ENCODE peak calls at places on chromosomes 5 and 9, in seven cellular contexts. H is mammary epithelial cell; Z is SK-N-SH; G is lung; O is IMR-90; P is CD4-positive, alpha-beta T cell; Y is left ventricle myocardium inferior. F is an unnamed sample. For H3K27me3, the result is how much of the 10 kb centered on the place peaks cover.

GRCh38 chr5:31186672-31187267 is 6.7 kb upstream of the CDH6 start:
- DNase-seq in G (no peak), O (peak), P (no peak), Y (no peak), Z (peak), H (peak), F (peak)

GRCh38 chr9:76878933-76879332 is 27.0 kb downstream of the PRUNE2 start:
- DNase-seq in O (no peak), Z (no peak), Y (no peak), G (no peak), P (no peak), H (no peak), F (no peak)

GRCh38 chr5:41522193-41522786 is 11.9 kb upstream of the PLCXD3 start:
- DNase-seq in H (no peak), O (no peak), Y (no peak), Z (no peak), G (no peak), P (no peak), F (no peak)

GRCh38 chr9:91771027-91771426 is 179.0 kb downstream of the ROR2 start:
- DNase-seq in H (peak), Y (no peak), Z (no peak), G (peak), O (peak), P (no peak), F (peak)

GRCh38 chr5:9670371-9670770 is 40.2 kb upstream of the TAS2R1 start:
- DNase-seq in P (no peak), H (no peak), O (no peak), G (no peak), Y (no peak), Z (no peak), F (no peak)

GRCh38 chr5:89105836-89106235 is 222.9 kb upstream of the MEF2C start:
- DNase-seq in Z (no peak), Y (no peak), P (no peak), O (no peak), H (peak), G (no peak), F (peak)

GRCh38 chr9:33614001-33614687 is 90.1 kb downstream of the ANKRD18B start:
- DNase-seq in O (no peak), G (no peak), Z (no peak), H (no peak), P (no peak), Y (no peak), F (no peak)

GRCh38 chr5:94422819-94423218 is 195.6 kb downstream of the KIAA0825 start:
- DNase-seq in Z (no peak), Y (no peak), P (no peak), G (no peak), H (peak), O (peak), F (peak)

GRCh38 chr5:68533571-68534051 is 318.1 kb downstream of the PIK3R1 start:
- DNase-seq in P (no peak), G (no peak), O (no peak), Y (no peak), H (no peak), Z (peak), F (no peak)

GRCh38 chr9:101486693-101487442 is 46.8 kb upstream of the RNF20 start:
- DNase-seq in O (peak), G (peak), P (no peak), H (peak), Z (peak), Y (peak), F (no peak)

GRCh38 chr5:54551292-54551691 is 33.7 kb downstream of the SNX18 start:
- DNase-seq in O (no peak), Y (no peak), P (no peak), H (no peak), G (no peak), Z (no peak), F (no peak)

GRCh38 chr9:112754578-112754977 is 4.0 kb downstream of the SNX30 start:
- DNase-seq in G (no peak), P (no peak), H (peak), O (peak), Y (no peak), Z (no peak), F (peak)

GRCh38 chr9:2854617-2855016 is 10.7 kb upstream of the PUM3 start:
- DNase-seq in G (no peak), P (no peak), Y (no peak), O (no peak), Z (no peak), H (no peak), F (no peak)

GRCh38 chr9:88173378-88173999 is 35.2 kb upstream of the SPATA31C2 start:
- DNase-seq in O (peak), Z (peak), H (peak), Y (peak), P (peak), G (no peak), F (peak)

GRCh38 chr9:121861501-121862180 is 210.2 kb downstream of the DAB2IP start:
- DNase-seq in H (no peak), P (no peak), G (no peak), Y (peak), Z (peak), O (no peak), F (no peak)

GRCh38 chr5:52838306-52839015 is 50.7 kb downstream of the ITGA1 start:
- DNase-seq in Z (no peak), H (no peak), Y (no peak), G (no peak), P (no peak), O (peak), F (peak)

GRCh38 chr5:133331866-133332731 is 280.2 kb downstream of the FSTL4 start:
- DNase-seq in H (no peak), Z (no peak), P (no peak), Y (no peak), G (no peak), O (no peak), F (no peak)

GRCh38 chr9:38689678-38690077 is 30.3 kb downstream of the FAM240B start:
- DNase-seq in G (no peak), P (no peak), H (no peak), O (peak), Z (peak), Y (no peak), F (no peak)

GRCh38 chr5:6311568-6312501 is 66.5 kb downstream of the MED10 start:
- DNase-seq in O (no peak), P (no peak), Z (peak), H (no peak), Y (peak), G (no peak), F (no peak)

GRCh38 chr9:123609844-123610243 is 253.8 kb downstream of the CRB2 start:
- DNase-seq in H (no peak), Z (peak), O (no peak), Y (no peak), P (no peak), G (no peak), F (no peak)

GRCh38 chr5:77454123-77454522 is 38.0 kb downstream of the WDR41 start:
- DNase-seq in O (no peak), Y (no peak), P (no peak), Z (no peak), H (no peak), G (no peak), F (no peak)

GRCh38 chr5:58151414-58151813 is 308.5 kb downstream of the PLK2 start:
- DNase-seq in H (no peak), O (no peak), Z (no peak), P (no peak), G (no peak), Y (no peak), F (no peak)

GRCh38 chr9:108108290-108108689 is 618.7 kb upstream of the KLF4 start:
- DNase-seq in G (no peak), Z (no peak), H (no peak), O (no peak), P (no peak), Y (no peak), F (no peak)

GRCh38 chr5:78320461-78320860 is 26.0 kb upstream of the AP3B1 start:
- DNase-seq in O (peak), H (peak), Z (peak), P (no peak), G (no peak), Y (no peak), F (no peak)

GRCh38 chr5:17817946-17818345 is 183.7 kb downstream of the TAF11L14 start:
- DNase-seq in P (no peak), Y (no peak), O (peak), H (no peak), Z (no peak), G (no peak), F (no peak)

GRCh38 chr9:114186793-114187289 is 31.5 kb downstream of the COL27A1 start:
- DNase-seq in Y (no peak), P (no peak), O (no peak), G (no peak), Z (peak), H (no peak), F (no peak)

GRCh38 chr5:135509995-135510394 is 25.8 kb downstream of the NEUROG1 start:
- DNase-seq in O (no peak), Z (no peak), G (no peak), H (no peak), Y (no peak), P (no peak), F (no peak)

GRCh38 chr5:146745937-146746577 is 132.5 kb downstream of the PPP2R2B start:
- DNase-seq in Y (no peak), Z (no peak), G (no peak), P (no peak), H (no peak), O (no peak), F (no peak)

GRCh38 chr9:113912816-113913215 is 36.7 kb downstream of the ZNF618 start:
- DNase-seq in Y (no peak), P (no peak), H (no peak), O (no peak), Z (no peak), G (no peak), F (no peak)

GRCh38 chr5:65126192-65126591 is 355.5 kb downstream of the ADAMTS6 start:
- DNase-seq in Y (no peak), P (no peak), G (no peak), O (peak), H (no peak), Z (no peak), F (no peak)

GRCh38 chr5:177232358-177232757 is 71.2 kb downstream of the RAB24 start:
- DNase-seq in P (no peak), O (no peak), Z (no peak), Y (no peak), H (no peak), G (no peak), F (no peak)

GRCh38 chr5:51187953-51188591 is 195.2 kb upstream of the ISL1 start:
- DNase-seq in P (no peak), Y (no peak), H (no peak), G (no peak), O (no peak), Z (peak), F (no peak)

GRCh38 chr5:57824047-57824446 is 341.4 kb upstream of the ACTBL2 start:
- DNase-seq in Z (no peak), P (no peak), Y (no peak), G (no peak), O (peak), H (peak), F (peak)

GRCh38 chr9:18666348-18666747 is 192.4 kb downstream of the ADAMTSL1 start:
- DNase-seq in Y (no peak), P (no peak), H (peak), O (peak), Z (no peak), G (no peak), F (peak)

GRCh38 chr5:72325566-72326297 is 5.6 kb downstream of the PTCD2 start:
- DNase-seq in Y (no peak), O (peak), P (no peak), H (peak), G (no peak), Z (no peak), F (peak)

GRCh38 chr5:72324186-72324825 is 4.1 kb downstream of the PTCD2 start:
- DNase-seq in G (no peak), Y (no peak), Z (no peak), P (no peak), H (peak), O (no peak), F (peak)

GRCh38 chr5:72314571-72315172 is 5.4 kb downstream of the MRPS27 start:
- DNase-seq in Y (no peak), G (peak), Z (peak), H (peak), O (peak), P (no peak), F (no peak)

DNA sequence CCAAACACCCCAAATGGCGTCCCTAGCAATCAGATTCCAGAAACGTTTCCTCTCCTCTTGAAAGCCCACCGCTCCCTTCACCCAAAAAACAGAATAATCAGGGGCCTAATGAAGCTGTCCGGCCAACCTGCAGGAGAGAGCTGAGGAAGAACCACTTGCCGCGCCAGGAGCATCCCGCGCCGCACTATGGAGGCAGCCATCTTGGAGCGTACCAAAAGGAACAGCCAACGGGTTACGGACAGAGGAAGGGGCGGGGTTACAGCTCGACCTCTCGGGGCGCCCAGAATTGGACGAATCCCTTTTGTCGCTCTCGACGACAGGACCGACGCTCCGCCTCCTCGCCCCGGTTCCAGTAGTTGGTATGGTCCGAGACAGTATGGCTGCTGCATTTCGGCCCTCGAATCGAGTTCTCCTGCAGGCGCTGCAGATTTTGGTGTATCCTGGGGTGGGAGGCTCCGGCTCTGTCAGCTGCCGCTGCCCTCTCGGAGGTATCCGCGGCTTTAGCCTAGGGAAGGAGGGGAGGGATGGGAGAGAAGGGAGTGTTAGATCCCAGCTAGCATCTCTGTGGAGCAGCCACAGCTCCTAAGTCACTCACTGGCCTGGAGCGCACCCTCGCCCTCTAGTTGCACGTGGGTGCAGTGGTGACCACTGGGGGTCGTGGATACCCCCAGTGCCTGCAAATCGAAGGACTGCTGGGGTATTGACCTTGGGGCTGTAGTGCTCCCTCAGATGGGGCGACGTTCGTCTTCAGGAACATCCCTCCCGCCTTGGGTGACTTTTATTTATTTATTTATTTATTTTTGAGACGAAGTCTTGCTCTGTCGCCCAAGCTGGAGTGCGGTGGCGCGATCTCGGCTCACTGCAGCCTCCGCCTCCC is at the start of the genes MRPS27 and PTCD2:
- DNase-seq in P (peak), O (peak), H (peak), Y (peak), G (peak), Z (peak), F (peak)
- TF ChIP-seq CTCF in P (no peak), O (peak), H (no peak), Y (peak), G (no peak), Z (peak), F (peak)

GRCh38 chr5:142659405-142659804 is 26.5 kb downstream of the FGF1 start:
- DNase-seq in Z (no peak), H (no peak), Y (no peak), O (no peak), P (no peak), G (no peak), F (no peak)

GRCh38 chr5:142655339-142656267 is 30.3 kb downstream of the FGF1 start:
- DNase-seq in H (peak), P (peak), O (peak), G (peak), Z (peak), Y (peak), F (no peak)

GRCh38 chr5:142660196-142660595 is 25.7 kb downstream of the FGF1 start:
- DNase-seq in G (no peak), Z (no peak), P (no peak), H (no peak), Y (no peak), O (no peak), F (no peak)

GRCh38 chr5:142658278-142658677 is 27.6 kb downstream of the FGF1 start:
- DNase-seq in O (no peak), Z (no peak), P (no peak), H (no peak), Y (no peak), G (no peak), F (no peak)

DNA sequence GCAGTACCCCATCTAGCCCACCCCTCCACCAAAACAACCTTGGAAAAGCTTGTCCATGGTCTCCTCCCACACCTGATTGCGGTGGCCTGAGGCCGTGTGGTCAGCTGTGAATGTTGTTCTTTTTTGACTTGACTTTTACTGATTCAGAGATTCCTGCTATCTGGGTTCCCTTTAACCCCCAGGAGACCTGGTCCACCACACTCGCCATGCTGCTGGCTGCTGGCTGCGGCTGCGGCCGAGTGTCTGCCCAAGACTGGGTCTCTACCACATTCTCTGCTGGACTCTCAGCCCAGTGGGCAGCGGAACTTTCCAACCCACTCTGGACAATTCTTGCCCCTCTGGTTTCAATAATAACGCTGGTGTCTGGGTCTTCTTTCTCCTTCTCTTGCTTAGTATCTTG is 28.4 kb downstream of the FGF1 start:
- DNase-seq in H (no peak), O (no peak), Y (no peak), G (no peak), P (no peak), Z (no peak), F (no peak)
- H3K27ac ChIP-seq in H (no peak), O (no peak), Y (no peak), G (no peak), P (no peak), Z (no peak), F (no peak)

DNA sequence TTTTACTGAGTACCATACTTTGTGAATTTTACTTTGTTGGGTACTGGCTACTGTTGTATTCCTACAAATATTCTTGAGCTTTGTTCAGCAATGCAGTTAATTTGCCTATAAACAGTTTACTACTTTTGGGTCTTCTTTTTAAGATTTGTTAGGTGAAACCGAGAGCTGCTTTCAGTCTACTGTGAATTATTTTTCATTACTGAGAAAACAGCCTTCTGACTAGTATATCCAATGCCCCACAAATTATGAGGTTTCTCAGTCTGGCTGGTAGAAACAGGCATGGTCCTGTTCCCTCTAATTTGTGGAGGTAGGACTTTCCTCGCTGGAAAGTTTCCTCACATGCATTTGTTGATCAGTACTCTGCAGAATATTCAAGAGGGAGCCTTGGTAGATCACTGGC is 392.0 kb downstream of the ZSWIM6 start:
- DNase-seq in G (no peak), O (no peak), Z (no peak), P (no peak), H (no peak), Y (no peak), F (no peak)
- H3K27me3 ChIP-seq in G (under half), O (under half), Z (under half), P (under half), H (under half), Y (under half), F (under half)

GRCh38 chr9:130451509-130452388 is 7.0 kb downstream of the ASS1 start:
- DNase-seq in P (no peak), Z (peak), Y (peak), G (peak), O (peak), H (peak), F (peak)
- TF ChIP-seq CTCF in P (no peak), Z (peak), Y (peak), G (no peak), O (peak), H (peak), F (peak)